ENCODE peak calls at places on chromosomes 11 and 22, in eight cellular contexts. One of them, this sample, is unnamed. For H3K4me1, the result is how much of the 10 kb centered on the place peaks cover.

GRCh38 chr11:84310261-84310660 is 1024.1 kb upstream of the CCDC90B start:
- ATAC-seq in upper lobe of left lung: no peak
- ATAC-seq in HepG2: no peak
- ATAC-seq in Panc1: no peak
- ATAC-seq in GM23338: no peak
- ATAC-seq in K562: no peak
- ATAC-seq in HCT116: no peak
- ATAC-seq in GM12878: no peak
- ATAC-seq in this sample: no peak

GRCh38 chr11:59560290-59560701 is 49.0 kb downstream of the OR4D9 start:
- ATAC-seq in upper lobe of left lung: peak
- ATAC-seq in HepG2: peak
- ATAC-seq in Panc1: peak
- ATAC-seq in GM23338: peak
- ATAC-seq in K562: peak
- ATAC-seq in HCT116: peak
- ATAC-seq in GM12878: peak
- ATAC-seq in this sample: peak

GRCh38 chr11:13028322-13028721 is 19.2 kb downstream of the RASSF10 start:
- ATAC-seq in upper lobe of left lung: no peak
- ATAC-seq in HepG2: no peak
- ATAC-seq in Panc1: no peak
- ATAC-seq in GM23338: no peak
- ATAC-seq in K562: peak
- ATAC-seq in HCT116: no peak
- ATAC-seq in GM12878: no peak
- ATAC-seq in this sample: no peak

GRCh38 chr11:13448876-13449275 is 14.1 kb downstream of the BTBD10 start:
- ATAC-seq in upper lobe of left lung: no peak
- ATAC-seq in HepG2: no peak
- ATAC-seq in Panc1: no peak
- ATAC-seq in GM23338: no peak
- ATAC-seq in K562: peak
- ATAC-seq in HCT116: no peak
- ATAC-seq in GM12878: peak
- ATAC-seq in this sample: peak

GRCh38 chr11:19525714-19526113 is 186.9 kb upstream of the NAV2 start:
- ATAC-seq in upper lobe of left lung: no peak
- ATAC-seq in HepG2: no peak
- ATAC-seq in Panc1: no peak
- ATAC-seq in GM23338: peak
- ATAC-seq in K562: no peak
- ATAC-seq in HCT116: no peak
- ATAC-seq in GM12878: no peak
- ATAC-seq in this sample: no peak

GRCh38 chr22:26479792-26480610 is 3.6 kb downstream of the HPS4 start:
- ATAC-seq in upper lobe of left lung: no peak
- ATAC-seq in HepG2: peak
- ATAC-seq in Panc1: no peak
- ATAC-seq in GM23338: no peak
- ATAC-seq in K562: peak
- ATAC-seq in HCT116: no peak
- ATAC-seq in GM12878: peak
- ATAC-seq in this sample: no peak

GRCh38 chr11:114027941-114028340 is 31.6 kb upstream of the ZBTB16 start:
- ATAC-seq in upper lobe of left lung: no peak
- ATAC-seq in HepG2: no peak
- ATAC-seq in Panc1: no peak
- ATAC-seq in GM23338: no peak
- ATAC-seq in K562: no peak
- ATAC-seq in HCT116: no peak
- ATAC-seq in GM12878: no peak
- ATAC-seq in this sample: no peak

GRCh38 chr11:114147389-114148382 is 88.2 kb downstream of the ZBTB16 start:
- ATAC-seq in upper lobe of left lung: no peak
- ATAC-seq in HepG2: no peak
- ATAC-seq in Panc1: no peak
- ATAC-seq in GM23338: peak
- ATAC-seq in K562: peak
- ATAC-seq in HCT116: no peak
- ATAC-seq in GM12878: no peak
- ATAC-seq in this sample: peak

GRCh38 chr11:17164361-17165246 is 43.2 kb downstream of the PIK3C2A start:
- ATAC-seq in upper lobe of left lung: no peak
- ATAC-seq in HepG2: peak
- ATAC-seq in Panc1: no peak
- ATAC-seq in GM23338: no peak
- ATAC-seq in K562: peak
- ATAC-seq in HCT116: no peak
- ATAC-seq in GM12878: peak
- ATAC-seq in this sample: no peak

GRCh38 chr22:41526802-41527799 is 17.2 kb downstream of the POLR3H start:
- ATAC-seq in upper lobe of left lung: peak
- ATAC-seq in HepG2: peak
- ATAC-seq in Panc1: peak
- ATAC-seq in GM23338: peak
- ATAC-seq in K562: peak
- ATAC-seq in HCT116: peak
- ATAC-seq in GM12878: peak
- ATAC-seq in this sample: peak

GRCh38 chr22:21736084-21736642 is 569 bp upstream of the YPEL1 start:
- ATAC-seq in upper lobe of left lung: no peak
- ATAC-seq in HepG2: no peak
- ATAC-seq in Panc1: no peak
- ATAC-seq in GM23338: peak
- ATAC-seq in K562: peak
- ATAC-seq in HCT116: no peak
- ATAC-seq in GM12878: no peak
- ATAC-seq in this sample: peak

GRCh38 chr11:46364056-46364455 is 16.8 kb downstream of the DGKZ start:
- ATAC-seq in upper lobe of left lung: no peak
- ATAC-seq in HepG2: no peak
- ATAC-seq in Panc1: no peak
- ATAC-seq in GM23338: no peak
- ATAC-seq in K562: no peak
- ATAC-seq in HCT116: no peak
- ATAC-seq in GM12878: no peak
- ATAC-seq in this sample: no peak

GRCh38 chr22:41563051-41563711 is 2.4 kb downstream of the CSDC2 start:
- ATAC-seq in upper lobe of left lung: no peak
- ATAC-seq in HepG2: no peak
- ATAC-seq in Panc1: peak
- ATAC-seq in GM23338: peak
- ATAC-seq in K562: peak
- ATAC-seq in HCT116: peak
- ATAC-seq in GM12878: no peak
- ATAC-seq in this sample: no peak

GRCh38 chr22:45225732-45226560 is 14.7 kb downstream of the KIAA0930 start:
- ATAC-seq in upper lobe of left lung: peak
- ATAC-seq in HepG2: peak
- ATAC-seq in Panc1: no peak
- ATAC-seq in GM23338: peak
- ATAC-seq in K562: no peak
- ATAC-seq in HCT116: no peak
- ATAC-seq in GM12878: no peak
- ATAC-seq in this sample: peak

GRCh38 chr22:37165066-37165465 is 15.3 kb upstream of the IL2RB start:
- ATAC-seq in upper lobe of left lung: no peak
- ATAC-seq in HepG2: no peak
- ATAC-seq in Panc1: no peak
- ATAC-seq in GM23338: no peak
- ATAC-seq in K562: no peak
- ATAC-seq in HCT116: no peak
- ATAC-seq in GM12878: no peak
- ATAC-seq in this sample: no peak

GRCh38 chr22:37163096-37163489 is 13.4 kb upstream of the IL2RB start:
- ATAC-seq in upper lobe of left lung: no peak
- ATAC-seq in HepG2: no peak
- ATAC-seq in Panc1: no peak
- ATAC-seq in GM23338: no peak
- ATAC-seq in K562: no peak
- ATAC-seq in HCT116: no peak
- ATAC-seq in GM12878: no peak
- ATAC-seq in this sample: no peak

GRCh38 chr22:37165940-37166674 is 16.4 kb upstream of the IL2RB start:
- ATAC-seq in upper lobe of left lung: no peak
- ATAC-seq in HepG2: peak
- ATAC-seq in Panc1: peak
- ATAC-seq in GM23338: no peak
- ATAC-seq in K562: no peak
- ATAC-seq in HCT116: peak
- ATAC-seq in GM12878: no peak
- ATAC-seq in this sample: peak

GRCh38 chr22:37163618-37164534 is 14.2 kb upstream of the IL2RB start:
- ATAC-seq in upper lobe of left lung: no peak
- ATAC-seq in HepG2: no peak
- ATAC-seq in Panc1: no peak
- ATAC-seq in GM23338: no peak
- ATAC-seq in K562: no peak
- ATAC-seq in HCT116: no peak
- ATAC-seq in GM12878: peak
- ATAC-seq in this sample: no peak

DNA sequence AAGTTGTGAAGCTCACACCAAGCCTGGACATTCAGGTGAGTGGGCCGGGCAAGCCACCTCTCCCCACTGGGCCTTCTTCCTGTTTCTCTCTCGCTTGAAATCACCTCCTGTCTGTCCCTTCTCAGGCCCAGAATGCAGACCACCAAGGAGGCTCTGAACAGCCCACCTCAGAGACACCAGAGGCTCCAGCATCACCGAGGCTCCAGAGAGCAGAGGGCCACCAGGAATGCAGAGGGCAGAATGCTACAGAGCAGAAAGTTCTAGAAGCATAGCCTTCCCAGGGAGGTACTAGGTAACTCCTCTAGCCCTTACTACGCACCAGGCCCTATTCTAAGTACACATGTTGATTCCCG is 14.8 kb upstream of the IL2RB start:
- ATAC-seq in upper lobe of left lung: no peak
- ATAC-seq in HepG2: no peak
- ATAC-seq in Panc1: no peak
- ATAC-seq in GM23338: no peak
- ATAC-seq in K562: no peak
- ATAC-seq in HCT116: no peak
- ATAC-seq in GM12878: no peak
- ATAC-seq in this sample: no peak
- H3K4me1 ChIP-seq in upper lobe of left lung: under half
- H3K4me1 ChIP-seq in HepG2: under half
- H3K4me1 ChIP-seq in Panc1: under half
- H3K4me1 ChIP-seq in GM23338: under half
- H3K4me1 ChIP-seq in K562: under half
- H3K4me1 ChIP-seq in HCT116: under half
- H3K4me1 ChIP-seq in GM12878: half or more
- H3K4me1 ChIP-seq in this sample: under half

DNA sequence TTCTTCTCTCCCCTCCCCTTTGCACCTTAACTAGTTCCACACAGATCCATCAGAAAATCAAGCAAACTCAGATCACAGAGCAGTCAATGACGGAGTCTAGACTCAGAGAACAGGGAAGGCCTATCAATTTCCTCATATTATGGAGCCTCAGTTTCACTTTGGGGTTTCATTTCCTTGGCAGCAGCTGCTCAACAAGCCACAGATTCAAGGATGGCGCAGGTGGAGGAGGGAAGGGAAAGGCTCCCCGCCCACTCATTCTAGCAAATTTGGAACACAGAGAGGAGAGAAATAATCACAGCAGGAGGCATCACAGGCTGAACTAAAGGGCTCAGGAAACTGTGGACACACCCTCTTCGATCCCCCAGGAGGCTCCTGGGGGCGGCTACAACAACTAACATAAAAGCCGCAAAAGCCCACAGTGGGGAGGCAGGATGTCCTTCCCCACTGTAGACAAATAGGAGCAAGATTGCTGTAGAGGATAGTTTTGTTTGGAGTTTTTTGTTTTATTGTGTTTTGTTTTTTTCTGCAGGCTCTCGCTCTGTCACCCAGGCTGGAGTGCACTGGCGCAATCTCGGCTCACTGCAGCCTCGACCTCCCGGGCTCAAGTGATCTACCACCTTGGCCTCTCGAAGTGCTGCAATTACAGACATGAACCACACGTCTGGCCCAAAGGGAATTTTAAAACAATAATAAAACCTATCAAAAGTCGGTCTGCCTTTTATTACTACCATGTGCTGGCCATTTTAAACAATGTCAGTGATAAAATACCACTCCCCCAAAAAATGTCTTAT is 3.4 kb downstream of the PLAAT3 start:
- ATAC-seq in upper lobe of left lung: no peak
- ATAC-seq in HepG2: no peak
- ATAC-seq in Panc1: no peak
- ATAC-seq in GM23338: peak
- ATAC-seq in K562: no peak
- ATAC-seq in HCT116: no peak
- ATAC-seq in GM12878: no peak
- ATAC-seq in this sample: no peak
- H3K4me3 ChIP-seq in upper lobe of left lung: no peak
- H3K4me3 ChIP-seq in HepG2: no peak
- H3K4me3 ChIP-seq in Panc1: peak
- H3K4me3 ChIP-seq in GM23338: peak
- H3K4me3 ChIP-seq in K562: no peak
- H3K4me3 ChIP-seq in HCT116: no peak
- H3K4me3 ChIP-seq in GM12878: no peak
- H3K4me3 ChIP-seq in this sample: no peak

DNA sequence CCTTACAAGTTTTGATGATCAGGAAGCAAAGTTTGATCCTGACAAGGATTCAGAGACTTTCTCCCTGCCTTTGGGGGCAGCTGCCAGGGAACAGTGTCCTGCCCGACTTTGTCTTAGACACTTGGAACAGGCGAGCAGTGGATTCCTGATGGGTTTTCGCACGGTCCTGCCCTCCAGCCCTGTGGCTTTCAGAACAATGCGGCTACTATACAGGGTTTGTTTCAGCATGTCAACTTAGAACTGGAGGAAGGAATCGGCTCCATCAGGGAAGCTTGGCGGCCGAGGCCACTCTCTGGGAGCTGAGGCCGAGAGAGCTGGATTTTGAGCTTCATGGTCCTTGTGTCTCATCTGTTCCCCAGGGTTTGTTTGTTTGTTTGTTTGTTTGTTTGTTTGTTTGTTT is 11.5 kb downstream of the ANO1 start:
- ATAC-seq in upper lobe of left lung: no peak
- ATAC-seq in HepG2: no peak
- ATAC-seq in Panc1: no peak
- ATAC-seq in GM23338: no peak
- ATAC-seq in K562: no peak
- ATAC-seq in HCT116: no peak
- ATAC-seq in GM12878: no peak
- ATAC-seq in this sample: no peak
- TF ChIP-seq POLR2AphosphoS5 in upper lobe of left lung: no peak
- TF ChIP-seq POLR2AphosphoS5 in HepG2: no peak
- TF ChIP-seq POLR2AphosphoS5 in Panc1: no peak
- TF ChIP-seq POLR2AphosphoS5 in GM23338: no peak
- TF ChIP-seq POLR2AphosphoS5 in K562: no peak
- TF ChIP-seq POLR2AphosphoS5 in HCT116: no peak
- TF ChIP-seq POLR2AphosphoS5 in GM12878: no peak
- TF ChIP-seq POLR2AphosphoS5 in this sample: no peak

DNA sequence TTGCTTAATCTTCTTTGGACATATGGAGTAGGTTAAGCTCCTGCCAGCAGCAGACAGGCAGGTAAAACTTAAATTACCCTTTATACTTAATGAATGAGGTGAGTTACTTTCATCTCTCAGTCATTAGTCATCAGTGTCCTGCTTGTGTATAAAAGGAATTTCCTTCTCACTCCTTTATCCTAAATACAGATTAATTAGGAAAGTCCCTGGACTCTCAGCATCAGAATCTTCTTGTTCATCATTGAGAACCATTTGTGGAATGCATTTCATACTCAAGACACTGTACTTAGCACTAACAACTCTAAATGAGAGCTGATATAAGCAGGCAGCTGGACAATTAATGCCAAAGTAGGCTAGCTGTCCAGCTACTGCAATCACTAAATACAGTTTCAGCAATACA is 630.4 kb downstream of the METTL15 start:
- ATAC-seq in upper lobe of left lung: no peak
- ATAC-seq in HepG2: no peak
- ATAC-seq in Panc1: no peak
- ATAC-seq in GM23338: no peak
- ATAC-seq in K562: no peak
- ATAC-seq in HCT116: no peak
- ATAC-seq in GM12878: no peak
- ATAC-seq in this sample: no peak
- H3K4me1 ChIP-seq in upper lobe of left lung: under half
- H3K4me1 ChIP-seq in HepG2: under half
- H3K4me1 ChIP-seq in Panc1: under half
- H3K4me1 ChIP-seq in GM23338: under half
- H3K4me1 ChIP-seq in K562: under half
- H3K4me1 ChIP-seq in HCT116: under half
- H3K4me1 ChIP-seq in GM12878: under half
- H3K4me1 ChIP-seq in this sample: under half

This sample was measured in gastroesophageal sphincter.